ENCODE peak calls at places on chromosome 5, in seven cellular contexts. One of them, this sample, is unnamed.

GRCh38 chr5:102583663-102584062 is 84.9 kb upstream of the SLCO6A1 start:
- DNase-seq in ovary: no peak
- DNase-seq in AG04449: no peak
- DNase-seq in fibroblast of mammary gland: peak; percentile 42
- DNase-seq in small intestine: peak; percentile 3
- DNase-seq in choroid plexus epithelial cell: peak; percentile 43
- DNase-seq in GM12865: peak; percentile 3
- DNase-seq in this sample: no peak

GRCh38 chr5:12242960-12243888 is 339.0 kb upstream of the CTNND2 start:
- DNase-seq in small intestine: no peak
- DNase-seq in fibroblast of mammary gland: no peak
- DNase-seq in ovary: no peak
- DNase-seq in choroid plexus epithelial cell: no peak
- DNase-seq in AG04449: no peak
- DNase-seq in GM12865: no peak
- DNase-seq in this sample: peak; percentile 10

GRCh38 chr5:28779161-28779754 is 1740.9 kb upstream of the CDH9 start:
- DNase-seq in ovary: no peak
- DNase-seq in small intestine: no peak
- DNase-seq in choroid plexus epithelial cell: peak; percentile 57
- DNase-seq in AG04449: no peak
- DNase-seq in GM12865: no peak
- DNase-seq in fibroblast of mammary gland: no peak
- DNase-seq in this sample: no peak

GRCh38 chr5:148857474-148857873 is 31.1 kb downstream of the ADRB2 start:
- DNase-seq in AG04449: no peak
- DNase-seq in small intestine: no peak
- DNase-seq in fibroblast of mammary gland: no peak
- DNase-seq in choroid plexus epithelial cell: no peak
- DNase-seq in GM12865: no peak
- DNase-seq in ovary: no peak
- DNase-seq in this sample: no peak

GRCh38 chr5:176611435-176611834 is 1.5 kb upstream of the GPRIN1 start:
- DNase-seq in AG04449: peak; percentile 44
- DNase-seq in choroid plexus epithelial cell: peak; percentile 93
- DNase-seq in fibroblast of mammary gland: peak; percentile 85
- DNase-seq in GM12865: peak; percentile 50
- DNase-seq in ovary: peak; percentile 62
- DNase-seq in small intestine: peak; percentile 50
- DNase-seq in this sample: peak; percentile 86

GRCh38 chr5:15384176-15384575 is 115.8 kb upstream of the FBXL7 start:
- DNase-seq in small intestine: no peak
- DNase-seq in choroid plexus epithelial cell: no peak
- DNase-seq in ovary: no peak
- DNase-seq in fibroblast of mammary gland: no peak
- DNase-seq in GM12865: no peak
- DNase-seq in AG04449: no peak
- DNase-seq in this sample: no peak

GRCh38 chr5:177608243-177609075 is 8.5 kb downstream of the B4GALT7 start:
- DNase-seq in fibroblast of mammary gland: no peak
- DNase-seq in choroid plexus epithelial cell: no peak
- DNase-seq in GM12865: no peak
- DNase-seq in small intestine: no peak
- DNase-seq in AG04449: no peak
- DNase-seq in ovary: no peak
- DNase-seq in this sample: no peak

GRCh38 chr5:154892370-154892771 is 33.9 kb downstream of the CNOT8 start:
- DNase-seq in GM12865: no peak
- DNase-seq in fibroblast of mammary gland: peak; percentile 29
- DNase-seq in small intestine: no peak
- DNase-seq in ovary: no peak
- DNase-seq in AG04449: no peak
- DNase-seq in choroid plexus epithelial cell: no peak
- DNase-seq in this sample: no peak

GRCh38 chr5:1013238-1013947 is 4.8 kb downstream of the NKD2 start:
- DNase-seq in small intestine: no peak
- DNase-seq in ovary: no peak
- DNase-seq in AG04449: no peak
- DNase-seq in choroid plexus epithelial cell: no peak
- DNase-seq in GM12865: no peak
- DNase-seq in fibroblast of mammary gland: no peak
- DNase-seq in this sample: no peak

GRCh38 chr5:54959673-54960418 is 25.5 kb downstream of the ESM1 start:
- DNase-seq in AG04449: no peak
- DNase-seq in choroid plexus epithelial cell: peak; percentile 56
- DNase-seq in small intestine: peak; percentile 6
- DNase-seq in GM12865: peak; percentile 25
- DNase-seq in ovary: no peak
- DNase-seq in fibroblast of mammary gland: peak; percentile 21
- DNase-seq in this sample: peak; percentile 3

GRCh38 chr5:139687656-139688055 is 39.5 kb downstream of the CXXC5 start:
- DNase-seq in GM12865: no peak
- DNase-seq in ovary: no peak
- DNase-seq in fibroblast of mammary gland: no peak
- DNase-seq in choroid plexus epithelial cell: no peak
- DNase-seq in small intestine: no peak
- DNase-seq in AG04449: no peak
- DNase-seq in this sample: no peak

GRCh38 chr5:108430931-108431608 is 49.2 kb upstream of the FBXL17 start:
- DNase-seq in fibroblast of mammary gland: peak; percentile 15
- DNase-seq in small intestine: no peak
- DNase-seq in ovary: no peak
- DNase-seq in GM12865: no peak
- DNase-seq in choroid plexus epithelial cell: no peak
- DNase-seq in AG04449: no peak
- DNase-seq in this sample: no peak

GRCh38 chr5:154165886-154166285 is 24.6 kb upstream of the GALNT10 start:
- DNase-seq in GM12865: no peak
- DNase-seq in AG04449: no peak
- DNase-seq in fibroblast of mammary gland: no peak
- DNase-seq in ovary: no peak
- DNase-seq in choroid plexus epithelial cell: no peak
- DNase-seq in small intestine: no peak
- DNase-seq in this sample: no peak

GRCh38 chr5:37519304-37519703 is 140.2 kb downstream of the WDR70 start:
- DNase-seq in choroid plexus epithelial cell: no peak
- DNase-seq in ovary: no peak
- DNase-seq in GM12865: no peak
- DNase-seq in fibroblast of mammary gland: no peak
- DNase-seq in AG04449: no peak
- DNase-seq in small intestine: no peak
- DNase-seq in this sample: no peak

GRCh38 chr5:14457475-14457874 is 124.1 kb upstream of the OTULINL start:
- DNase-seq in fibroblast of mammary gland: no peak
- DNase-seq in GM12865: no peak
- DNase-seq in small intestine: no peak
- DNase-seq in choroid plexus epithelial cell: no peak
- DNase-seq in AG04449: no peak
- DNase-seq in ovary: no peak
- DNase-seq in this sample: no peak

GRCh38 chr5:74766348-74766886 is 500 bp downstream of the GFM2 start:
- DNase-seq in small intestine: peak; percentile 48
- DNase-seq in ovary: no peak
- DNase-seq in fibroblast of mammary gland: peak; percentile 69
- DNase-seq in GM12865: no peak
- DNase-seq in AG04449: no peak
- DNase-seq in choroid plexus epithelial cell: peak; percentile 82
- DNase-seq in this sample: no peak

GRCh38 chr5:126801992-126802294 is 25.0 kb downstream of the LMNB1 start:
- DNase-seq in ovary: no peak
- DNase-seq in GM12865: peak; percentile 56
- DNase-seq in choroid plexus epithelial cell: peak; percentile 85
- DNase-seq in AG04449: no peak
- DNase-seq in fibroblast of mammary gland: peak; percentile 69
- DNase-seq in small intestine: peak; percentile 28
- DNase-seq in this sample: no peak

GRCh38 chr5:23389543-23390215 is 117.7 kb upstream of the PRDM9 start:
- DNase-seq in choroid plexus epithelial cell: no peak
- DNase-seq in AG04449: no peak
- DNase-seq in ovary: no peak
- DNase-seq in GM12865: no peak
- DNase-seq in small intestine: no peak
- DNase-seq in fibroblast of mammary gland: no peak
- DNase-seq in this sample: no peak

GRCh38 chr5:1865948-1866347 is 16.8 kb downstream of the IRX4 start:
- DNase-seq in ovary: no peak
- DNase-seq in AG04449: no peak
- DNase-seq in fibroblast of mammary gland: no peak
- DNase-seq in choroid plexus epithelial cell: no peak
- DNase-seq in GM12865: no peak
- DNase-seq in small intestine: no peak
- DNase-seq in this sample: no peak

GRCh38 chr5:156513123-156513814 is 186.3 kb downstream of the SGCD start:
- DNase-seq in ovary: no peak
- DNase-seq in choroid plexus epithelial cell: no peak
- DNase-seq in fibroblast of mammary gland: peak; percentile 40
- DNase-seq in AG04449: no peak
- DNase-seq in small intestine: no peak
- DNase-seq in GM12865: no peak
- DNase-seq in this sample: no peak

GRCh38 chr5:142343531-142343930 is 18.7 kb upstream of the SPRY4 start:
- DNase-seq in ovary: no peak
- DNase-seq in AG04449: no peak
- DNase-seq in fibroblast of mammary gland: no peak
- DNase-seq in small intestine: no peak
- DNase-seq in choroid plexus epithelial cell: no peak
- DNase-seq in GM12865: no peak
- DNase-seq in this sample: no peak

GRCh38 chr5:142322403-142322746 is 2.4 kb downstream of the SPRY4 start:
- DNase-seq in small intestine: no peak
- DNase-seq in ovary: no peak
- DNase-seq in fibroblast of mammary gland: no peak
- DNase-seq in AG04449: no peak
- DNase-seq in choroid plexus epithelial cell: no peak
- DNase-seq in GM12865: no peak
- DNase-seq in this sample: no peak

GRCh38 chr5:6734781-6735180 is 21.5 kb downstream of the TENT4A start:
- DNase-seq in fibroblast of mammary gland: no peak
- DNase-seq in GM12865: peak; percentile 66
- DNase-seq in AG04449: no peak
- DNase-seq in ovary: no peak
- DNase-seq in small intestine: no peak
- DNase-seq in choroid plexus epithelial cell: no peak
- DNase-seq in this sample: no peak

GRCh38 chr5:124634820-124635323 is 111.6 kb downstream of the ZNF608 start:
- DNase-seq in choroid plexus epithelial cell: no peak
- DNase-seq in ovary: no peak
- DNase-seq in small intestine: peak; percentile 29
- DNase-seq in fibroblast of mammary gland: peak; percentile 83
- DNase-seq in GM12865: no peak
- DNase-seq in AG04449: no peak
- DNase-seq in this sample: peak; percentile 55

GRCh38 chr5:57805170-57805569 is 322.6 kb upstream of the ACTBL2 start:
- DNase-seq in GM12865: no peak
- DNase-seq in fibroblast of mammary gland: no peak
- DNase-seq in small intestine: no peak
- DNase-seq in ovary: no peak
- DNase-seq in choroid plexus epithelial cell: no peak
- DNase-seq in AG04449: no peak
- DNase-seq in this sample: no peak

GRCh38 chr5:1524799-1525623 is 1.3 kb upstream of the LPCAT1 start:
- DNase-seq in AG04449: no peak
- DNase-seq in ovary: peak; percentile 10
- DNase-seq in small intestine: no peak
- DNase-seq in choroid plexus epithelial cell: no peak
- DNase-seq in GM12865: no peak
- DNase-seq in fibroblast of mammary gland: no peak
- DNase-seq in this sample: peak; percentile 4

GRCh38 chr5:36877667-36878420 is 1.3 kb downstream of the NIPBL start:
- DNase-seq in AG04449: no peak
- DNase-seq in ovary: no peak
- DNase-seq in fibroblast of mammary gland: peak; percentile 51
- DNase-seq in GM12865: peak; percentile 57
- DNase-seq in small intestine: peak; percentile 51
- DNase-seq in choroid plexus epithelial cell: peak; percentile 52
- DNase-seq in this sample: no peak

GRCh38 chr5:9546973-9547947 is 1.4 kb upstream of the SEMA5A start:
- DNase-seq in GM12865: no peak
- DNase-seq in choroid plexus epithelial cell: peak; percentile 74
- DNase-seq in ovary: peak; percentile 29
- DNase-seq in AG04449: peak; percentile 71
- DNase-seq in fibroblast of mammary gland: peak; percentile 59
- DNase-seq in small intestine: peak; percentile 61
- DNase-seq in this sample: peak; percentile 96
- H3K4me3 ChIP-seq in GM12865: no peak overlapping the region
- H3K4me3 ChIP-seq in choroid plexus epithelial cell: peak overlapping the region; percentile 86
- H3K4me3 ChIP-seq in ovary: peak overlapping the region; percentile 60
- H3K4me3 ChIP-seq in AG04449: peak overlapping the region; percentile 93
- H3K4me3 ChIP-seq in fibroblast of mammary gland: peak overlapping the region; percentile 89
- H3K4me3 ChIP-seq in small intestine: peak overlapping the region; percentile 97
- H3K4me3 ChIP-seq in this sample: peak overlapping the region; percentile 90

GRCh38 chr5:76451046-76451701 is 48.1 kb downstream of the IQGAP2 start:
- DNase-seq in ovary: no peak
- DNase-seq in fibroblast of mammary gland: no peak
- DNase-seq in GM12865: no peak
- DNase-seq in choroid plexus epithelial cell: no peak
- DNase-seq in small intestine: peak; percentile 82
- DNase-seq in AG04449: no peak
- DNase-seq in this sample: no peak
- H3K4me3 ChIP-seq in ovary: no peak overlapping the region
- H3K4me3 ChIP-seq in fibroblast of mammary gland: no peak overlapping the region
- H3K4me3 ChIP-seq in GM12865: no peak overlapping the region
- H3K4me3 ChIP-seq in choroid plexus epithelial cell: no peak overlapping the region
- H3K4me3 ChIP-seq in small intestine: no peak overlapping the region
- H3K4me3 ChIP-seq in AG04449: no peak overlapping the region
- H3K4me3 ChIP-seq in this sample: no peak overlapping the region

GRCh38 chr5:143593723-143594122 is 190.2 kb upstream of the NR3C1 start:
- DNase-seq in fibroblast of mammary gland: no peak
- DNase-seq in choroid plexus epithelial cell: no peak
- DNase-seq in GM12865: peak; percentile 60
- DNase-seq in AG04449: no peak
- DNase-seq in small intestine: no peak
- DNase-seq in ovary: no peak
- DNase-seq in this sample: no peak
- H3K4me3 ChIP-seq in fibroblast of mammary gland: no peak overlapping the region
- H3K4me3 ChIP-seq in choroid plexus epithelial cell: no peak overlapping the region
- H3K4me3 ChIP-seq in GM12865: peak overlapping the region; percentile 10
- H3K4me3 ChIP-seq in AG04449: no peak overlapping the region
- H3K4me3 ChIP-seq in small intestine: no peak overlapping the region
- H3K4me3 ChIP-seq in ovary: no peak overlapping the region
- H3K4me3 ChIP-seq in this sample: no peak overlapping the region

GRCh38 chr5:89673019-89673418 is 736.5 kb downstream of the CETN3 start:
- DNase-seq in ovary: no peak
- DNase-seq in choroid plexus epithelial cell: no peak
- DNase-seq in GM12865: no peak
- DNase-seq in fibroblast of mammary gland: no peak
- DNase-seq in small intestine: no peak
- DNase-seq in AG04449: no peak
- DNase-seq in this sample: no peak

GRCh38 chr5:89676634-89677033 is 732.9 kb downstream of the CETN3 start:
- DNase-seq in choroid plexus epithelial cell: no peak
- DNase-seq in ovary: no peak
- DNase-seq in small intestine: no peak
- DNase-seq in fibroblast of mammary gland: no peak
- DNase-seq in GM12865: peak; percentile 13
- DNase-seq in AG04449: no peak
- DNase-seq in this sample: no peak
- H3K4me3 ChIP-seq in choroid plexus epithelial cell: no peak overlapping the region
- H3K4me3 ChIP-seq in ovary: no peak overlapping the region
- H3K4me3 ChIP-seq in small intestine: no peak overlapping the region
- H3K4me3 ChIP-seq in fibroblast of mammary gland: no peak overlapping the region
- H3K4me3 ChIP-seq in GM12865: no peak overlapping the region
- H3K4me3 ChIP-seq in AG04449: no peak overlapping the region
- H3K4me3 ChIP-seq in this sample: no peak overlapping the region

GRCh38 chr5:121182788-121183490 is 668.7 kb upstream of the FTMT start:
- DNase-seq in ovary: no peak
- DNase-seq in GM12865: no peak
- DNase-seq in fibroblast of mammary gland: no peak
- DNase-seq in small intestine: no peak
- DNase-seq in choroid plexus epithelial cell: no peak
- DNase-seq in AG04449: no peak
- DNase-seq in this sample: no peak
- H3K4me3 ChIP-seq in ovary: no peak overlapping the region
- H3K4me3 ChIP-seq in GM12865: no peak overlapping the region
- H3K4me3 ChIP-seq in fibroblast of mammary gland: no peak overlapping the region
- H3K4me3 ChIP-seq in small intestine: no peak overlapping the region
- H3K4me3 ChIP-seq in choroid plexus epithelial cell: no peak overlapping the region
- H3K4me3 ChIP-seq in AG04449: no peak overlapping the region
- H3K4me3 ChIP-seq in this sample: no peak overlapping the region

This sample was measured in MG63.